ENCODE peak calls at places on chromosomes 7 and 10, in five cellular contexts. L is EH; P is T-helper 1 cell; N is stimulated activated CD4-positive, alpha-beta T cell treated with anti-CD3 and anti-CD28 coated beads, Interleukin-2, amount 100 ng/mL, for 48 hours; H is ELR. M is an unnamed sample.

GRCh38 chr7:16431646-16432424 is 10.5 kb upstream of the CRPPA start:
- DNase-seq in L (peak; percentile 25), P (no peak), N (no peak), H (peak; percentile 67), M (no peak)

GRCh38 chr7:148337566-148337965 is 253.0 kb upstream of the C7orf33 start:
- DNase-seq in L (no peak), P (no peak), N (no peak), H (no peak), M (no peak)

GRCh38 chr7:134562136-134562535 is 13.2 kb downstream of the AKR1B15 start:
- DNase-seq in L (peak; percentile 82), P (no peak), N (no peak), H (peak; percentile 3), M (no peak)

GRCh38 chr7:12889391-12889790 is 202.0 kb downstream of the ARL4A start:
- DNase-seq in L (peak; percentile 71), P (no peak), N (no peak), H (peak; percentile 55), M (no peak)

GRCh38 chr7:81929386-81929785 is 159.5 kb upstream of the HGF start:
- DNase-seq in L (peak; percentile 31), P (no peak), N (no peak), H (peak; percentile 10), M (no peak)

GRCh38 chr10:4151466-4151865 is 366.5 kb upstream of the KLF6 start:
- DNase-seq in L (no peak), P (no peak), N (no peak), H (no peak), M (no peak)

GRCh38 chr7:130208511-130208910 is 851 bp downstream of the SSMEM1 start:
- DNase-seq in L (no peak), P (no peak), N (no peak), H (no peak), M (no peak)

GRCh38 chr10:89281606-89282395 is 20.0 kb upstream of the IFIT2 start:
- DNase-seq in L (peak; percentile 65), P (no peak), N (no peak), H (peak; percentile 54), M (no peak)

GRCh38 chr7:148045521-148045920 is 545.0 kb upstream of the C7orf33 start:
- DNase-seq in L (no peak), P (no peak), N (no peak), H (no peak), M (no peak)

GRCh38 chr7:143492043-143492471 is 14.4 kb downstream of the TAS2R41 start:
- DNase-seq in L (peak; percentile 84), P (no peak), N (no peak), H (peak; percentile 91), M (no peak)

GRCh38 chr7:111486472-111487142 is 75.7 kb downstream of the IMMP2L start:
- DNase-seq in L (peak; percentile 72), P (no peak), N (no peak), H (peak; percentile 70), M (peak; percentile 7)

GRCh38 chr7:6256709-6257535 is 15.5 kb downstream of the CYTH3 start:
- DNase-seq in L (peak; percentile 95), P (no peak), N (peak; percentile 22), H (peak; percentile 65), M (peak; percentile 14)

GRCh38 chr10:38174341-38174740 is 80.2 kb downstream of the ZNF37A start:
- DNase-seq in L (no peak), P (no peak), N (no peak), H (no peak), M (no peak)

GRCh38 chr10:12262278-12262981 is 66.4 kb downstream of the CDC123 start:
- DNase-seq in L (no peak), P (no peak), N (no peak), H (no peak), M (no peak)